ENCODE peak calls at places on chromosomes 12 and 14, in five cellular contexts. A, C, W, F and U are unnamed samples.

GRCh38 chr12:68792952-68793351 is 15.0 kb upstream of the MDM2 start:
- DNase-seq in A (no peak), C (peak; percentile 35), F (no peak), W (peak; percentile 43), U (no peak)

GRCh38 chr12:108858399-108859074 is 1.2 kb upstream of the SSH1 start:
- DNase-seq in A (peak; percentile 66), W (peak; percentile 63), F (no peak), C (peak; percentile 51), U (no peak)

GRCh38 chr12:32471601-32472001 is 72.2 kb downstream of the FGD4 start:
- DNase-seq in W (no peak), F (no peak), A (no peak), C (no peak), U (no peak)

GRCh38 chr12:104805186-104805585 is 152.9 kb downstream of the SLC41A2 start:
- DNase-seq in A (no peak), C (peak; percentile 42), W (peak; percentile 64), F (peak; percentile 48), U (no peak)

GRCh38 chr14:98959958-98960616 is 311.9 kb downstream of the BCL11B start:
- DNase-seq in F (no peak), W (no peak), A (no peak), C (no peak), U (no peak)

GRCh38 chr14:62117010-62117717 is 354.9 kb downstream of the SNAPC1 start:
- DNase-seq in F (peak; percentile 75), W (peak; percentile 66), A (peak; percentile 57), C (peak; percentile 33), U (peak; percentile 48)

GRCh38 chr14:102234331-102235264 is 70.4 kb downstream of the MOK start:
- DNase-seq in F (no peak), W (peak; percentile 55), A (no peak), C (peak; percentile 44), U (no peak)

GRCh38 chr12:45235087-45236025 is 19.5 kb downstream of the ANO6 start:
- DNase-seq in F (peak; percentile 70), W (peak; percentile 42), C (peak; percentile 56), A (no peak), U (no peak)

GRCh38 chr14:100547633-100548294 is 39.5 kb downstream of the BEGAIN start:
- DNase-seq in F (peak; percentile 10), C (peak; percentile 70), A (peak; percentile 85), W (peak; percentile 42), U (peak; percentile 61)

GRCh38 chr12:77213316-77213715 is 147.9 kb upstream of the E2F7 start:
- DNase-seq in W (peak; percentile 54), F (no peak), C (peak; percentile 36), A (no peak), U (peak; percentile 36)

GRCh38 chr14:56172074-56172473 is 53.9 kb downstream of the PELI2 start:
- DNase-seq in C (no peak), F (no peak), W (no peak), A (no peak), U (no peak)

GRCh38 chr12:11779286-11779685 is 129.8 kb downstream of the ETV6 start:
- DNase-seq in A (no peak), C (peak; percentile 90), W (peak; percentile 85), F (peak; percentile 84), U (no peak)

GRCh38 chr12:120119395-120119973 is 2.9 kb upstream of the RAB35 start:
- DNase-seq in C (no peak), A (no peak), F (peak; percentile 68), W (no peak), U (no peak)

GRCh38 chr12:66066071-66066928 is 64.2 kb downstream of the LLPH start:
- DNase-seq in C (peak; percentile 48), A (no peak), W (peak; percentile 72), F (peak; percentile 64), U (no peak)

GRCh38 chr12:107057071-107057834 is 36.1 kb downstream of the CRY1 start:
- DNase-seq in F (peak; percentile 44), W (peak; percentile 9), A (no peak), C (peak; percentile 28), U (no peak)

GRCh38 chr12:30694971-30695326 is 720 bp downstream of the IPO8 start:
- DNase-seq in F (peak; percentile 75), A (peak; percentile 58), C (peak; percentile 45), W (peak; percentile 42), U (peak; percentile 40)

GRCh38 chr12:77577756-77578155 is 252.9 kb upstream of the NAV3 start:
- DNase-seq in A (no peak), F (peak; percentile 49), C (no peak), W (no peak), U (no peak)

GRCh38 chr12:89225401-89225800 is 126.9 kb downstream of the DUSP6 start:
- DNase-seq in W (no peak), F (no peak), A (no peak), C (no peak), U (no peak)

GRCh38 chr12:6644903-6645302 is 2.3 kb downstream of the ACRBP start:
- DNase-seq in F (no peak), W (peak; percentile 25), A (peak; percentile 57), C (peak; percentile 13), U (no peak)

GRCh38 chr14:106417224-106418049 is 891.1 kb downstream of the TMEM121 start:
- DNase-seq in F (no peak), C (no peak), W (no peak), A (peak; percentile 67), U (peak; percentile 44)

GRCh38 chr14:94126419-94126677 is 3.1 kb downstream of the IFI27L2 start:
- DNase-seq in C (no peak), A (no peak), W (no peak), F (no peak), U (no peak)

GRCh38 chr12:93742086-93742934 is 65.1 kb downstream of the CRADD start:
- DNase-seq in F (peak; percentile 85), C (peak; percentile 85), A (peak; percentile 84), W (peak; percentile 79), U (peak; percentile 77)

GRCh38 chr12:121453629-121454028 is 53.7 kb downstream of the RNF34 start:
- DNase-seq in F (no peak), W (no peak), A (no peak), C (no peak), U (no peak)

GRCh38 chr12:121451931-121452330 is 52.0 kb downstream of the RNF34 start:
- DNase-seq in W (no peak), F (peak; percentile 44), A (no peak), C (no peak), U (no peak)

GRCh38 chr12:121454921-121455320 is 55.0 kb downstream of the RNF34 start:
- DNase-seq in A (no peak), W (no peak), F (no peak), C (no peak), U (no peak)

GRCh38 chr12:121453022-121453360 is 53.1 kb downstream of the RNF34 start:
- DNase-seq in C (no peak), F (no peak), A (no peak), W (no peak), U (no peak)

DNA sequence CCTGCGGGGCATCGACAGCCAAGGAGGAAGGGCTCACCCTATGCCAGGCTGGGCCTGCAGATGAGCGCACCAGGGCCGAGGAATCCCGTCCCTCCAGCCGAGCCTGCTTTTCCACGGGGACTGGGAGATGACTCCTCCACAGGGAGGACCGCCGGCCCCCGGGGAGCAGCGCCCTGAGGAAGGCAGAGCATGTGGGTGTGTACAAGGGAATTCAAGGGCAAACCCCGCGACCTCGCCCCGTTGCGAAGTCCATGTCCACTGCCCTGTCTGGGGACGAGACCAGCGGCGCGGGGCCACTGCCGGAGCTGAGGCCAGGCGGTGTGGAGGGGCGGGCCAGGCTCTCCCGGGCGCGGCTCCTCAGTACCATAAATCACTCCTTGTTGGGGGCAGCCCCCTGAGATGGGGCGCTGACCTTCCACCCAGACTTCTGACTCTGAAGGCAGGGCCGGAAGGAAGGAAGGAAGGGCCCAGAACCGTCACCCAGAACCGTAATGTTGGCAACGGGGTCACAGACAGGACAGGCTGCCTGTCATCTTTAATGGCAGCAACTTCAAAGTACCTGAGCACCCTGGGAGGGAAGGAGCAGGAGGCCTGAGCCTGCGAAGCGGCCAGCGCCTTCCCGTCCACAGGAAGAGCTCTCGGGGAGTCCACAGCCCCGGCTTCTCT is 52.6 kb downstream of the RNF34 start:
- DNase-seq in C (no peak), A (no peak), W (no peak), F (no peak), U (no peak)
- H3K4me3 ChIP-seq in C (no peak overlapping the region), A (no peak overlapping the region), W (no peak overlapping the region), F (peak overlapping the region; percentile 69), U (no peak overlapping the region)

DNA sequence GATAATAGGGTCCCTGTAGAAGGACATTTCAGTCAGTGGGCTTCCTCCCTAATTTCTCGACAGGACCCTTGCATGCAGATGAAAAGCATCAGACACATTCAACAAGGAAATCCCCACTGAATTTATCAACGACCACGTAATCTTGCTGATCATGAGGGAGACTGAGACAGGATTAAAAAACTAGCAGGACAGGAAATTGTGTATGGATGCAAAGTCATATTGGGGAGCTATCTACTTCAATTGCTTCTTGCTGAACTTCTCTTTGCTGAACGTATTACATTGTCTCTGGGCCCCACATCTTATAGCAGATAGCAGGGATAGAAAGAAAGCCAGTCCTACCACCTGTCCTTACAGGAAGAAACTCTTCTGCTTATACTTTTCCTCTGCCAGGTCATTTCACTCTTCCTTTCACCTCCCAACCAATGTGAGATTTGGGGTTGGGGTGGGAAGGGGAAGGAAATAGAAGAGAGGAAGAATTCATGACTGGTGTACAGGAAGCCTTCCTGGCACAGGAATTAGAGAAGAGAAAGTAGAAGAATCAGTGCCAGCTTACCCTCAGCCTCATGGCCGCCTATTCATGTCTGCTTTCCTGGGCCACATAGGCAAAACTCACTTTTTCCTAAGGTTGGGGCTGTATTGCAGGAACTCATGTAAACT is 333.3 kb downstream of the ZFP36L1 start:
- DNase-seq in W (no peak), C (no peak), A (no peak), F (no peak), U (no peak)
- H3K4me3 ChIP-seq in W (no peak overlapping the region), C (no peak overlapping the region), A (no peak overlapping the region), F (no peak overlapping the region), U (no peak overlapping the region)

GRCh38 chr14:32087907-32088306 is 10.8 kb downstream of the ARHGAP5 start:
- DNase-seq in A (no peak), F (no peak), W (no peak), C (no peak), U (no peak)

GRCh38 chr14:32087173-32087861 is 10.2 kb downstream of the ARHGAP5 start:
- DNase-seq in A (no peak), F (peak; percentile 31), C (no peak), W (peak; percentile 37), U (no peak)

GRCh38 chr14:32085182-32085844 is 8.2 kb downstream of the ARHGAP5 start:
- DNase-seq in W (no peak), C (no peak), A (no peak), F (no peak), U (no peak)

GRCh38 chr14:32083789-32084188 is 6.7 kb downstream of the ARHGAP5 start:
- DNase-seq in C (no peak), A (no peak), W (no peak), F (no peak), U (no peak)

DNA sequence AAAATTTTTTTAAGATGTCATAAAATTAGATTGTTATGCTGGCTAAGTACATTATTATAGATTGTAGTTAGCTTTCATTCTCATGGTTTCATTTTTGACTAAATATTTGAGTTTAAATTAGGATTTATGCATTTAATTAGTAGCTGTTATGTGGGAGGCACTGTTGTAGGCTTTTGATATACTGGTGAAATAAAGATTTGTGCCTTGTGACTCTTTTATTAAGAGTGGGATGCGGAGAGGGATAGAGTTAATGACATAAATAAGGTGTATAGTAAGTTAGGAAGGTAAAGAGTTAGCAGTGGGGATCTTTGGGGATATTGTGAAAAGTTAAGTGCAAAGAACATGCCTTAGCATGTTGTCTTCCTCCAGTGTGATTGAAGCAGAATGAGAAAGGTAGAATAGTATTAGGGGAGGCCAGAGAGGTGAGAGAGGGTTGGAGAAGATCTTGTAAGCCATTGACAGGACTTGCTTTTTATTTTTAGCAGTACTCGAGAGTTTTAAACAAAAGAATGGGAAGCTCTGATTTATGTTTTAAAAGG is 8.8 kb downstream of the ARHGAP5 start:
- DNase-seq in C (no peak), A (no peak), F (no peak), W (no peak), U (no peak)
- H3K4me3 ChIP-seq in C (no peak overlapping the region), A (no peak overlapping the region), F (no peak overlapping the region), W (no peak overlapping the region), U (no peak overlapping the region)

GRCh38 chr12:84911331-84912190 is 1.0 kb downstream of the SLC6A15 start:
- DNase-seq in F (peak; percentile 90), C (peak; percentile 76), W (peak; percentile 81), A (peak; percentile 52), U (no peak)
- H3K4me3 ChIP-seq in F (peak overlapping the region; percentile 90), C (peak overlapping the region; percentile 59), W (peak overlapping the region; percentile 48), A (peak overlapping the region; percentile 61), U (peak overlapping the region; percentile 53)